ENCODE peak calls at places on chromosome 4, in five cellular contexts. C, M, F, B and H are unnamed samples.

GRCh38 chr4:105709081-105709450 is 482 bp downstream of the GSTCD start:
- DNase-seq in C (no peak), B (peak; percentile 10), F (peak; percentile 43), M (peak; percentile 6), H (no peak)

GRCh38 chr4:92101609-92102231 is 202.0 kb upstream of the GRID2 start:
- DNase-seq in F (no peak), M (no peak), C (no peak), B (no peak), H (no peak)

GRCh38 chr4:158787718-158788441 is 19.1 kb downstream of the FNIP2 start:
- DNase-seq in F (peak; percentile 70), C (no peak), M (no peak), B (no peak), H (no peak)

GRCh38 chr4:25500626-25501318 is 123.7 kb downstream of the ANAPC4 start:
- DNase-seq in F (no peak), B (no peak), M (no peak), C (no peak), H (no peak)

GRCh38 chr4:12231098-12231497 is 802.4 kb upstream of the HS3ST1 start:
- DNase-seq in B (no peak), M (no peak), F (no peak), C (no peak), H (no peak)

GRCh38 chr4:122379239-122379638 is 428 bp downstream of the ADAD1 start:
- DNase-seq in F (no peak), C (no peak), M (no peak), B (no peak), H (no peak)

GRCh38 chr4:182862166-182862875 is 54.9 kb downstream of the DCTD start:
- DNase-seq in F (peak; percentile 17), C (no peak), B (peak; percentile 35), M (no peak), H (no peak)

GRCh38 chr4:185426960-185427688 is 1.4 kb upstream of the UFSP2 start:
- DNase-seq in F (no peak), B (no peak), C (no peak), M (no peak), H (no peak)

GRCh38 chr4:176406297-176406696 is 86.5 kb downstream of the SPCS3 start:
- DNase-seq in C (no peak), B (no peak), F (no peak), M (no peak), H (no peak)

GRCh38 chr4:165331823-165332222 is 4.4 kb downstream of the MSMO1 start:
- DNase-seq in F (peak; percentile 32), M (no peak), C (no peak), B (no peak), H (no peak)

GRCh38 chr4:113684534-113685091 is 76.9 kb downstream of the CAMK2D start:
- DNase-seq in B (peak; percentile 85), F (no peak), M (no peak), C (no peak), H (no peak)

GRCh38 chr4:176185068-176185467 is 10.3 kb downstream of the SPATA4 start:
- DNase-seq in F (no peak), C (no peak), M (no peak), B (no peak), H (no peak)

GRCh38 chr4:38774181-38774580 is 8.6 kb downstream of the TLR10 start:
- DNase-seq in M (no peak), B (no peak), F (no peak), C (no peak), H (no peak)

GRCh38 chr4:141971854-141972253 is 335.5 kb downstream of the IL15 start:
- DNase-seq in F (no peak), B (no peak), C (no peak), M (no peak), H (no peak)

GRCh38 chr4:173025131-173025530 is 143.5 kb upstream of the GALNT7 start:
- DNase-seq in F (peak; percentile 56), B (peak; percentile 38), C (peak; percentile 27), M (peak; percentile 76), H (peak; percentile 16)

GRCh38 chr4:147787204-147787603 is 55.3 kb downstream of the ARHGAP10 start:
- DNase-seq in F (no peak), B (no peak), C (no peak), M (no peak), H (no peak)

GRCh38 chr4:74056114-74056857 is 17.8 kb upstream of the CXCL3 start:
- DNase-seq in B (no peak), M (peak; percentile 76), C (no peak), F (peak; percentile 67), H (no peak)

GRCh38 chr4:52260507-52261302 is 209.6 kb downstream of the SPATA18 start:
- DNase-seq in M (no peak), F (no peak), B (no peak), C (no peak), H (no peak)

GRCh38 chr4:100278567-100278966 is 88.3 kb upstream of the DDIT4L start:
- DNase-seq in C (no peak), B (no peak), M (no peak), F (no peak), H (no peak)

GRCh38 chr4:183180096-183180495 is 81.0 kb downstream of the WWC2 start:
- DNase-seq in C (no peak), F (no peak), M (no peak), B (no peak), H (no peak)

GRCh38 chr4:104393649-104394048 is 101.0 kb downstream of the CXXC4 start:
- DNase-seq in F (no peak), C (no peak), B (no peak), M (no peak), H (no peak)

GRCh38 chr4:1471443-1472147 is 65.4 kb upstream of the NKX1-1 start:
- DNase-seq in C (no peak), M (no peak), B (no peak), F (no peak), H (no peak)

GRCh38 chr4:138870739-138871633 is 144.6 kb upstream of the NOCT start:
- DNase-seq in B (peak; percentile 55), C (peak; percentile 41), M (peak; percentile 65), F (peak; percentile 61), H (peak; percentile 7)

GRCh38 chr4:123924536-123924935 is 527.9 kb downstream of the SPRY1 start:
- DNase-seq in C (no peak), F (no peak), M (no peak), B (no peak), H (no peak)

GRCh38 chr4:104128031-104128849 is 366.5 kb downstream of the CXXC4 start:
- DNase-seq in M (no peak), C (no peak), F (no peak), B (no peak), H (no peak)

GRCh38 chr4:81550005-81550896 is 78.5 kb upstream of the RASGEF1B start:
- DNase-seq in B (no peak), C (no peak), M (no peak), F (no peak), H (no peak)

GRCh38 chr4:73585345-73585744 is 34.9 kb downstream of the RASSF6 start:
- DNase-seq in C (no peak), F (no peak), M (no peak), B (no peak), H (no peak)

GRCh38 chr4:153448003-153448731 is 18.0 kb upstream of the TMEM131L start:
- DNase-seq in B (no peak), F (no peak), M (no peak), C (no peak), H (no peak)

GRCh38 chr4:107376293-107376692 is 340.2 kb upstream of the DKK2 start:
- DNase-seq in C (no peak), B (no peak), F (no peak), M (no peak), H (no peak)

GRCh38 chr4:107379054-107379869 is 340.8 kb downstream of the PAPSS1 start:
- DNase-seq in F (no peak), B (no peak), C (no peak), M (no peak), H (no peak)

GRCh38 chr4:107380836-107381438 is 339.1 kb downstream of the PAPSS1 start:
- DNase-seq in C (no peak), M (no peak), F (peak; percentile 4), B (no peak), H (no peak)

DNA sequence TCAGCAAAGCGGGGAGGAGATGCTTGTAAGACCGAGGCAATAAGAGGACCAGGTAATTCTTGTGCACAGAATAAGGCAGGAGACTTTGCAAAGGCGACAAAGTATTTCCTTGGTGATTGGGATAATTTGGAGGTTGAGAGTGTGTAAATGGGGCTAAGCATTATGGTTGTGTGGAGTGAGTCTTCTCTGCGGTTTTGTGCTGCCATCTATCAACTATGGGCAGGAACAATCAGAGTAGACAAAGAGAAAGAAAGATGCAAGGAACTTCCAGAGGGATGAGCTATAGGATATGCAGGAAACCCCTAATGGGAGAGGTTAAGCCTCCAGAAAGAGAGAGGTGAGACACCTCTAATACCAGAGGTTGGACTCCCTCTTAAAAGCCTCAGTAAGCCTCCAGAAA is 339.8 kb downstream of the PAPSS1 start:
- DNase-seq in C (no peak), F (no peak), M (no peak), B (no peak), H (no peak)
- TF ChIP-seq SRF in C (no peak), F (no peak), M (no peak), B (no peak), H (no peak)

DNA sequence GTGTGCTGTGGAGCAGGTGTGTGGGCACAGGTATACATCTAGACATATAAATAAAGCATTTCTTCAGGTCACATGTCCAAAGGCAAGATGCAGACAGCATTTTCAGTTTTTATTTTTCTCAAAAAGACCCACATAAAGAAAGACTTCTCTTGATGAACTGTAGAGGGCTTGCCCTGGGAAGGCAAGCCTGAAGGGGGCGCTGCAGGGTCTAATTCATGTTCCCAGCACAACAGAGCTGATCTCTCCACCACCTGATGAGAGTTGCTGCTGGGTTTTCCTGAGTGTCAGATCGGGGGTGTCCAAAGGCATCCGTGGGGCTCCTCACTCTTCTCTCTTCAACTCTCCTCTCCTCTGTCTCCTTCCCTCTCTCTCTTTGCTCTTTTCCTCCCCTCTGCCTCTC is 26.6 kb downstream of the ADRA2C start:
- DNase-seq in F (peak; percentile 23), B (no peak), M (no peak), C (peak; percentile 54), H (no peak)
- TF ChIP-seq SRF in F (no peak), B (no peak), M (no peak), C (no peak), H (no peak)

GRCh38 chr4:6137027-6137746 is 63.2 kb downstream of the JAKMIP1 start:
- DNase-seq in M (no peak), C (no peak), F (no peak), B (no peak), H (no peak)

GRCh38 chr4:6137747-6138135 is 62.6 kb downstream of the JAKMIP1 start:
- DNase-seq in B (no peak), M (no peak), C (no peak), F (no peak), H (no peak)

DNA sequence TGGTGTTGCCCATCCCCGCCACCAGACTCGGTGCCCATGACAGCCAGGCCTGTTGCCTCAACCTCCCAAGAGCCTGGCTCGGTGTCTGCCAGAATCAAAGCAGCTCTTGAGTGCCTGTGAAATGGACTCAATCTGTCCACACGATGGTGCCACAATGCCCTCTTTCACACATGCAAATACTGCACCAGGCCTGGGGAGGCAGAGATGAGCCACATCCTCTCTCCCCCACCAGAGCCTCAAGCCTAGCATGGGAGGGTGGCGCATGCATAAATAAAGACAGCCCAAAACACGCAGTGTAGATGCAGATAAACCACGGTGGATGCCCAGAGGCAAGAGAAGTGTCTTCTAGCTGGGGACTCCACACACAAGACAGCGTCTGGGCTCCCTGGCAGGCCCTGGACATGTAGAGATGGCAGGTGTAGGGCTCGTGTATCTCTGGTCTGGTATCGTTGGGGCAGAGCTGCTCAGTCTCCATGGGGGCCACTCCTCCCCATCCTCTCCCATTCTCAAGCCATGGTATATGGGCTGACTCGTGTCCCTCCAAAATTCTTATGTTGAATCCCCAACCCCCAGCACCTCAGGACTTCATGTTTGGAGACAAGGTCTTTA is 65.6 kb downstream of the JAKMIP1 start:
- DNase-seq in M (peak; percentile 51), F (peak; percentile 25), C (no peak), B (peak; percentile 48), H (peak; percentile 51)
- TF ChIP-seq SRF in M (no peak), F (no peak), C (no peak), B (no peak), H (peak; percentile 24)

GRCh38 chr4:168796362-168797106 is 213.5 kb downstream of the CBR4 start:
- DNase-seq in B (peak; percentile 80), M (peak; percentile 52), C (no peak), F (no peak), H (no peak)
- TF ChIP-seq SRF in B (no peak), M (no peak), C (no peak), F (no peak), H (no peak)